ENCODE peak calls at places on chromosomes 2 and 18, in seven cellular contexts. R is sigmoid colon, S is transverse colon, T is GM12891, B is HepG2, U is vagina, Y is NB4. A is an unnamed sample.
A peak's percentile ranks its signal among the peaks of the same experiment; 100 is the strongest.

GRCh38 chr18:34648269-34648668 is 61.8 kb upstream of the DTNA start:
- DNase-seq in R (no peak), S (no peak), T (no peak), B (no peak), U (no peak), Y (no peak), A (no peak)

GRCh38 chr2:40507429-40507828 is 55.5 kb upstream of the SLC8A1 start:
- DNase-seq in R (no peak), S (no peak), T (no peak), B (no peak), U (no peak), Y (peak; percentile 43), A (no peak)

GRCh38 chr2:205682239-205683021 is at the start of gene NRP2:
- DNase-seq in R (peak; percentile 98), S (peak; percentile 81), T (peak; percentile 52), B (peak; percentile 23), U (no peak), Y (peak; percentile 40), A (peak; percentile 59)

GRCh38 chr2:149218500-149218899 is 111.9 kb upstream of the LYPD6 start:
- DNase-seq in R (no peak), S (no peak), T (no peak), B (no peak), U (no peak), Y (no peak), A (no peak)

GRCh38 chr2:231124833-231125232 is at the start of gene HTR2B:
- DNase-seq in R (no peak), S (no peak), T (no peak), B (no peak), U (no peak), Y (no peak), A (no peak)

GRCh38 chr2:28588231-28588725 is 92.4 kb downstream of the PLB1 start:
- DNase-seq in R (peak; percentile 36), S (no peak), T (no peak), B (no peak), U (no peak), Y (peak; percentile 52), A (no peak)

GRCh38 chr2:63763336-63764056 is 78.2 kb upstream of the UGP2 start:
- DNase-seq in R (no peak), S (no peak), T (no peak), B (no peak), U (no peak), Y (no peak), A (no peak)

GRCh38 chr2:241886840-241887447 is 17.4 kb downstream of the RTP5 start:
- DNase-seq in R (no peak), S (no peak), T (no peak), B (no peak), U (no peak), Y (no peak), A (no peak)

GRCh38 chr2:170685591-170685990 is 29.5 kb upstream of the SP5 start:
- DNase-seq in R (no peak), S (no peak), T (no peak), B (no peak), U (no peak), Y (no peak), A (no peak)

GRCh38 chr2:241722896-241723454 is 11.5 kb upstream of the D2HGDH start:
- DNase-seq in R (no peak), S (no peak), T (no peak), B (no peak), U (no peak), Y (no peak), A (no peak)

GRCh38 chr2:33531345-33532059 is 55.1 kb downstream of the RASGRP3 start:
- DNase-seq in R (no peak), S (no peak), T (no peak), B (no peak), U (no peak), Y (no peak), A (no peak)

GRCh38 chr18:63511285-63511684 is 30.9 kb upstream of the SERPINB12 start:
- DNase-seq in R (no peak), S (no peak), T (no peak), B (peak; percentile 37), U (no peak), Y (no peak), A (peak; percentile 9)

GRCh38 chr18:50918153-50918552 is 39.2 kb downstream of the ME2 start:
- DNase-seq in R (no peak), S (no peak), T (no peak), B (no peak), U (no peak), Y (no peak), A (no peak)

DNA sequence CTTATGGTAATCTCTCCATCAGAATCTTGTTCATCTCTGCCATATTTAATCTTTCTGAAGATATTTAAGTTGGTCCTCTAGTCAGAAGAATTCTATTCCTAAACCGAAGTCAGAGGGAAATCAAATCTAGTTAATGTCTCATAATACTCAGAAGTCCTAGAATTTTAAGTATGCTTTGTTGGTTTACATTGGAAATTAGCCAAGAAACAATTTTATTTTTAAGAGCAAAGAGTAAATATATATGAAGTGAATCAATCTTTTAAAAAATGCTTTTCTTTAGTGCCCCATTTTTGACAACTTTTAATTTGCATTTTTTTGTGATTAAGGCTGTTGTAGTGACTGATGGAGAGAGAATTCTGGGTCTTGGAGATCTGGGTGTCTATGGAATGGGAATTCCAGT is 38.1 kb downstream of the ME2 start:
- DNase-seq in R (no peak), S (no peak), T (no peak), B (no peak), U (no peak), Y (no peak), A (no peak)
- TF ChIP-seq POLR2A in R (no peak), S (no peak), T (no peak), B (no peak), U (no peak), Y (no peak), A (no peak)

GRCh38 chr2:120559401-120559800 is 176.3 kb upstream of the GLI2 start:
- DNase-seq in R (no peak), S (no peak), T (no peak), B (no peak), U (no peak), Y (no peak), A (peak; percentile 65)

GRCh38 chr2:120561393-120562035 is 174.2 kb upstream of the GLI2 start:
- DNase-seq in R (no peak), S (no peak), T (no peak), B (no peak), U (no peak), Y (no peak), A (no peak)

GRCh38 chr2:120558892-120559291 is 176.8 kb upstream of the GLI2 start:
- DNase-seq in R (no peak), S (no peak), T (no peak), B (no peak), U (no peak), Y (no peak), A (no peak)

GRCh38 chr2:120562218-120563005 is 173.3 kb upstream of the GLI2 start:
- DNase-seq in R (no peak), S (no peak), T (no peak), B (no peak), U (no peak), Y (no peak), A (no peak)

GRCh38 chr2:120560330-120560729 is 175.3 kb upstream of the GLI2 start:
- DNase-seq in R (no peak), S (no peak), T (no peak), B (no peak), U (no peak), Y (no peak), A (no peak)
- TF ChIP-seq POLR2A in R (no peak), S (no peak), T (no peak), B (no peak), U (no peak), Y (no peak), A (no peak)

DNA sequence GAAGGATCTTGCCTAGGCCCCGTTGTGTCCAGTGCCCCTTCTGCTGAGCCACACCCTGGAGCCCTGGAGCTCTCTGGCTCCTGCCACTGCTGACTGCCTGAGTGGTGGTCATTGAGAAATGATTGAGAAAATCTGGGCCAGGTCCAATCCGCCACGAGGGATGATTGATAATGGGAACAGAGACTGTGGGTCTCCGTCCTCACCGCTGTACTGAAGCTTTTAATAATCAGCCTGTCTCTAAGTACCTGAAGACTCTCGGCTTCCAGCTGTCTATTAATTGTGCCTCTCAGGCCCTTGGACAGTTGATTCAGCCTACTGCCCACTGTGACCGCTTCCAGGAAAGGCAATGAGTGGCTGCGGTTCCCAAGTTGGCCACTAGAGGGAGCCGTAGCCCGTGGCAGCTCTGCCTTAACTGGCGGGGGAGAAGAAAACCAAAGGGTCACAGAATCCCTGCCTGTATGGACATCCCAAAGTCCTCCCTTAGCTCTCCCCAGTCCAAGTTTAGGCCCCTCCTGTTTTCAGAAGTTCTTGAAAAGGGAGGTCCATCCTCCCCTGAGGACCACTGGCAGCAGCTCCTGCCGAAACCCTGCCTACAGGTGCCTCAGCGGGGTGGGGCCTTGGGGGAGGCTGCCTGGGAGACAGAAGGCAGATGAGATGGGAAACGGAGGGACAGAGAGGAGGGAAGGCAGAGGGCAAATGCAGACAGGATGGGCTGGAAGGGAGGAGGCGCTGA is 213.6 kb downstream of the TNS1 start:
- DNase-seq in R (peak; percentile 92), S (peak; percentile 82), T (peak; percentile 51), B (peak; percentile 69), U (peak; percentile 86), Y (peak; percentile 74), A (peak; percentile 56)
- TF ChIP-seq POLR2A in R (no peak), S (no peak), T (no peak), B (no peak), U (no peak), Y (no peak), A (no peak)

GRCh38 chr2:119222213-119222612 is 1.4 kb upstream of the STEAP3 start:
- DNase-seq in R (no peak), S (no peak), T (no peak), B (no peak), U (no peak), Y (no peak), A (no peak)

GRCh38 chr2:119225084-119225864 is 1.6 kb downstream of the STEAP3 start:
- DNase-seq in R (no peak), S (peak; percentile 58), T (no peak), B (peak; percentile 44), U (no peak), Y (no peak), A (no peak)

GRCh38 chr2:119224391-119224972 is 848 bp downstream of the STEAP3 start:
- DNase-seq in R (no peak), S (peak; percentile 25), T (no peak), B (no peak), U (no peak), Y (peak; percentile 33), A (no peak)

GRCh38 chr2:119222863-119223520 is 642 bp upstream of the STEAP3 start:
- DNase-seq in R (no peak), S (no peak), T (no peak), B (no peak), U (no peak), Y (no peak), A (no peak)

DNA sequence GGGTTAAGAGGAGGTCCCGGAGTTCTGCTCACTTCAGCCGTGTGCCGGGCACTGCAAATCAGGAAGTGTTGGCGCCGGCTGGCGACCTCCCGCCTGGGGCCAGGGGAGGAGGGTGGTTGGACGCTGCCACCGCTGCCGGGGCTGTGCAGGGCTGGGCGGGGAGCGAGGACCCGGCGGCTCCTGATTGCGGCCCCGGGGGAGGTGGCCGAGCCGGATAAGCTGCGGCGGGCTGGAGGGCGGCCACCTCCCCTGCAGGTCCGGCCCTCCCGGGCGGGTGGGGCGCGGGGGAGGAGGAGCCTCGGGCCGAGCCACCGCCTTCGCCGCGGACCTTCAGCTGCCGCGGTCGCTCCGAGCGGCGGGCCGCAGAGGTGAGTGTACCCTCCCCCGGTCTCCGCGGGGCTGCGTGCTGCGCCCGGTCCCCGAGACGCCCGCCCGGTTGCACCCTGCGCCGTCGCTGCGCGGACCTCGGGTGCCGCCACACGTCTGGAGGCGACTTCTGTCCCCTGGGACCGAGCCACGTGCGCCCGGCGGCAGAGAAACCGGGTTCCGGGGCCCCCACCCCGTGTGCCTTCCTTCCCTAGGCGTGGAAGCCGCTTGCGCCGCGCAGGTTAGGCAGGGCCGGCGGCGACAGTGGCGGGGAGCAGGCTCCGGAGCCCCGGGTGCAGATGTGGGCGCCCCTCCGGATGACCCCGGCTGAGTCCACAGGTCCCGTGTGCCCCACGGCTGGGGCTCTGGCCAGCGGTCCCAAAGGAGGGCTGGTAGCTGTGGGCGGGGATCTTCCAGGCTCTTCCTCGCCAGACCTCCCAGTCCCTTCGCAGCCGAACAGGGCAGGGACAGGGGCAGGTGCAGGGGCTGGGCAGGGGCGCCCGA is at the start of gene STEAP3:
- DNase-seq in R (peak; percentile 81), S (peak; percentile 86), T (peak; percentile 89), B (peak; percentile 74), U (no peak), Y (peak; percentile 96), A (peak; percentile 89)
- TF ChIP-seq POLR2A in R (no peak), S (no peak), T (no peak), B (peak; percentile 79), U (no peak), Y (peak; percentile 47), A (peak; percentile 73)